ENCODE peak calls at places on chromosomes 7 and 10, in ten cellular contexts. O, I, V, Y, J, E, X, T, B and A are unnamed samples.

GRCh38 chr10:22544325-22545068 is 169.9 kb downstream of the PIP4K2A start:
- DNase-seq in E (no peak), X (no peak), I (no peak), O (no peak), J (no peak), B (no peak), Y (no peak), V (no peak), T (no peak), A (no peak)

GRCh38 chr7:157601530-157601929 is 264.7 kb downstream of the DNAJB6 start:
- DNase-seq in E (no peak), Y (no peak), I (no peak), X (no peak), O (no peak), J (no peak), T (no peak), V (no peak), B (no peak), A (no peak)

GRCh38 chr7:122600630-122601029 is 98.3 kb downstream of the RNF133 start:
- DNase-seq in E (no peak), T (no peak), O (no peak), I (no peak), Y (no peak), V (no peak), J (no peak), X (no peak), B (no peak), A (no peak)

GRCh38 chr7:128108641-128109423 is 77.6 kb upstream of the LRRC4 start:
- DNase-seq in I (no peak), E (no peak), T (no peak), V (no peak), J (no peak), O (no peak), B (no peak), X (no peak), Y (no peak), A (no peak)

GRCh38 chr7:107971613-107972012 is 31.3 kb downstream of the LAMB1 start:
- DNase-seq in X (no peak), Y (no peak), I (no peak), E (no peak), B (no peak), J (no peak), T (no peak), O (no peak), V (no peak), A (no peak)

GRCh38 chr7:1672851-1673486 is 2.9 kb downstream of the ELFN1 start:
- DNase-seq in T (no peak), I (no peak), Y (no peak), B (no peak), J (no peak), E (no peak), V (no peak), O (no peak), X (no peak), A (no peak)

GRCh38 chr7:127365957-127366315 is 26.6 kb downstream of the ZNF800 start:
- DNase-seq in X (no peak), O (no peak), V (no peak), I (no peak), Y (no peak), B (no peak), J (no peak), E (no peak), T (no peak), A (no peak)

GRCh38 chr10:121065330-121065729 is 214.2 kb downstream of the WDR11 start:
- DNase-seq in J (no peak), V (no peak), Y (no peak), E (no peak), I (peak; percentile 11), X (no peak), B (no peak), O (no peak), T (no peak), A (no peak)

GRCh38 chr7:28790467-28790866 is 167.7 kb downstream of the TRIL start:
- DNase-seq in Y (no peak), X (no peak), B (no peak), J (no peak), I (no peak), O (no peak), T (no peak), E (no peak), V (no peak), A (no peak)

GRCh38 chr7:139095194-139095659 is 14.3 kb downstream of the ZC3HAV1 start:
- DNase-seq in Y (no peak), V (no peak), X (no peak), E (no peak), T (no peak), B (peak; percentile 44), O (no peak), I (peak; percentile 55), J (no peak), A (no peak)

GRCh38 chr10:104080762-104081161 is 4.9 kb downstream of the COL17A1 start:
- DNase-seq in V (no peak), X (peak; percentile 32), B (no peak), I (peak; percentile 56), J (no peak), Y (no peak), O (peak; percentile 38), E (no peak), T (peak; percentile 44), A (peak; percentile 38)